ENCODE peak calls at places on chromosomes 1 and 21, in seven cellular contexts. One of them, this sample, is unnamed.

GRCh38 chr1:60732977-60733401 is 349.4 kb upstream of the NFIA start:
- DNase-seq in HepG2: peak
- DNase-seq in ovary: no peak
- DNase-seq in A549: no peak
- DNase-seq in K562: no peak
- DNase-seq in H1: no peak
- DNase-seq in transverse colon: no peak
- DNase-seq in this sample: no peak

GRCh38 chr21:34992736-34993135 is 56.4 kb downstream of the RUNX1 start:
- DNase-seq in HepG2: no peak
- DNase-seq in ovary: no peak
- DNase-seq in A549: no peak
- DNase-seq in K562: no peak
- DNase-seq in H1: no peak
- DNase-seq in transverse colon: no peak
- DNase-seq in this sample: peak

GRCh38 chr1:154573168-154573510 is 5.6 kb downstream of the CHRNB2 start:
- DNase-seq in HepG2: no peak
- DNase-seq in ovary: no peak
- DNase-seq in A549: no peak
- DNase-seq in K562: no peak
- DNase-seq in H1: no peak
- DNase-seq in transverse colon: no peak
- DNase-seq in this sample: no peak

GRCh38 chr21:37904879-37905278 is 11.4 kb downstream of the KCNJ6 start:
- DNase-seq in HepG2: no peak
- DNase-seq in ovary: no peak
- DNase-seq in A549: no peak
- DNase-seq in K562: no peak
- DNase-seq in H1: no peak
- DNase-seq in transverse colon: no peak
- DNase-seq in this sample: no peak

GRCh38 chr1:6246497-6247295 is 2.7 kb downstream of the HES3 start:
- DNase-seq in HepG2: peak
- DNase-seq in ovary: peak
- DNase-seq in A549: peak
- DNase-seq in K562: peak
- DNase-seq in H1: no peak
- DNase-seq in transverse colon: peak
- DNase-seq in this sample: peak

GRCh38 chr1:66455446-66455845 is 78.5 kb upstream of the SGIP1 start:
- DNase-seq in HepG2: no peak
- DNase-seq in ovary: no peak
- DNase-seq in A549: no peak
- DNase-seq in K562: no peak
- DNase-seq in H1: no peak
- DNase-seq in transverse colon: no peak
- DNase-seq in this sample: no peak

GRCh38 chr1:108829498-108829916 is 27.4 kb downstream of the AKNAD1 start:
- DNase-seq in HepG2: peak
- DNase-seq in ovary: no peak
- DNase-seq in A549: no peak
- DNase-seq in K562: no peak
- DNase-seq in H1: no peak
- DNase-seq in transverse colon: no peak
- DNase-seq in this sample: no peak

GRCh38 chr1:32685498-32685897 is 17.1 kb downstream of the SYNC start:
- DNase-seq in HepG2: no peak
- DNase-seq in ovary: no peak
- DNase-seq in A549: no peak
- DNase-seq in K562: no peak
- DNase-seq in H1: no peak
- DNase-seq in transverse colon: no peak
- DNase-seq in this sample: no peak

GRCh38 chr1:156862602-156863599 is 2.2 kb downstream of the NTRK1 start:
- DNase-seq in HepG2: no peak
- DNase-seq in ovary: no peak
- DNase-seq in A549: no peak
- DNase-seq in K562: peak
- DNase-seq in H1: no peak
- DNase-seq in transverse colon: no peak
- DNase-seq in this sample: no peak

GRCh38 chr1:92277105-92277504 is 21.7 kb downstream of the GLMN start:
- DNase-seq in HepG2: no peak
- DNase-seq in ovary: no peak
- DNase-seq in A549: no peak
- DNase-seq in K562: no peak
- DNase-seq in H1: no peak
- DNase-seq in transverse colon: no peak
- DNase-seq in this sample: no peak

GRCh38 chr1:154272999-154273563 is 652 bp downstream of the HAX1 start:
- DNase-seq in HepG2: no peak
- DNase-seq in ovary: no peak
- DNase-seq in A549: no peak
- DNase-seq in K562: no peak
- DNase-seq in H1: no peak
- DNase-seq in transverse colon: no peak
- DNase-seq in this sample: no peak

GRCh38 chr1:18927654-18928272 is 25.4 kb upstream of the ALDH4A1 start:
- DNase-seq in HepG2: no peak
- DNase-seq in ovary: no peak
- DNase-seq in A549: no peak
- DNase-seq in K562: no peak
- DNase-seq in H1: no peak
- DNase-seq in transverse colon: no peak
- DNase-seq in this sample: no peak

GRCh38 chr1:25081496-25081895 is 150.8 kb downstream of the SYF2 start:
- DNase-seq in HepG2: no peak
- DNase-seq in ovary: no peak
- DNase-seq in A549: no peak
- DNase-seq in K562: no peak
- DNase-seq in H1: no peak
- DNase-seq in transverse colon: no peak
- DNase-seq in this sample: no peak

GRCh38 chr21:45524756-45525152 is 17.5 kb downstream of the SLC19A1 start:
- DNase-seq in HepG2: no peak
- DNase-seq in ovary: peak
- DNase-seq in A549: no peak
- DNase-seq in K562: no peak
- DNase-seq in H1: no peak
- DNase-seq in transverse colon: no peak
- DNase-seq in this sample: no peak

GRCh38 chr1:35287807-35288640 is 19.5 kb downstream of the ZMYM4 start:
- DNase-seq in HepG2: no peak
- DNase-seq in ovary: no peak
- DNase-seq in A549: no peak
- DNase-seq in K562: no peak
- DNase-seq in H1: no peak
- DNase-seq in transverse colon: no peak
- DNase-seq in this sample: no peak

GRCh38 chr1:53687886-53688285 is 51.1 kb downstream of the GLIS1 start:
- DNase-seq in HepG2: no peak
- DNase-seq in ovary: no peak
- DNase-seq in A549: no peak
- DNase-seq in K562: no peak
- DNase-seq in H1: no peak
- DNase-seq in transverse colon: no peak
- DNase-seq in this sample: no peak

GRCh38 chr1:203448521-203449061 is 27.0 kb upstream of the PRELP start:
- DNase-seq in HepG2: no peak
- DNase-seq in ovary: peak
- DNase-seq in A549: no peak
- DNase-seq in K562: no peak
- DNase-seq in H1: no peak
- DNase-seq in transverse colon: no peak
- DNase-seq in this sample: peak

DNA sequence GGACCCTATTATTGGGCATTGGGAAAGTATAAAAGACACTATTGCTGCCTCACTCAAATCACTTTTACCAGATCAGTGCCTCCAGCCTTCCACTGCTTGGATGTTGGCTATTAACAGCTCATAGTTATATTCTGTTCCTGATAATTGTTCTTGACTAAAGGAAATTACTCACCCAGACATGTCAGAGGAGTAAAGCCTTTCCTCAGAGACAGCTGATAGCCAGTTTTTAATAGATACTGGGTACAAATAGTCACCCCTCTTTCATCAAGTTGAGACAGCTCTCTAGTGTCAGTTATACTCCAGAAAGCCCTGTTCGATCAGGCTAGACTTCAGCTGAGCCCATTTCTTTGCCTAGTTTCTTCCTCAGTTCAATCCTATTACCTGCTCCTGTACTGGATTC is 876.1 kb upstream of the B3GALT2 start:
- DNase-seq in HepG2: no peak
- DNase-seq in ovary: no peak
- DNase-seq in A549: no peak
- DNase-seq in K562: no peak
- DNase-seq in H1: no peak
- DNase-seq in transverse colon: no peak
- DNase-seq in this sample: no peak
- H3K27ac ChIP-seq in HepG2: no peak
- H3K27ac ChIP-seq in ovary: no peak
- H3K27ac ChIP-seq in A549: no peak
- H3K27ac ChIP-seq in K562: no peak
- H3K27ac ChIP-seq in H1: no peak
- H3K27ac ChIP-seq in transverse colon: peak
- H3K27ac ChIP-seq in this sample: no peak

GRCh38 chr1:151059342-151060240 is at the start of gene CDC42SE1:
- DNase-seq in HepG2: peak
- DNase-seq in ovary: peak
- DNase-seq in A549: peak
- DNase-seq in K562: peak
- DNase-seq in H1: no peak
- DNase-seq in transverse colon: peak
- DNase-seq in this sample: peak
- TF ChIP-seq EP300 in HepG2: no peak
- TF ChIP-seq EP300 in ovary: no peak
- TF ChIP-seq EP300 in A549: no peak
- TF ChIP-seq EP300 in K562: peak
- TF ChIP-seq EP300 in H1: no peak
- TF ChIP-seq EP300 in transverse colon: no peak
- TF ChIP-seq EP300 in this sample: no peak

GRCh38 chr21:38997051-38997450 is 186.2 kb downstream of the PSMG1 start:
- DNase-seq in HepG2: no peak
- DNase-seq in ovary: no peak
- DNase-seq in A549: no peak
- DNase-seq in K562: no peak
- DNase-seq in H1: no peak
- DNase-seq in transverse colon: no peak
- DNase-seq in this sample: no peak

GRCh38 chr21:39001341-39001740 is 181.9 kb downstream of the PSMG1 start:
- DNase-seq in HepG2: no peak
- DNase-seq in ovary: no peak
- DNase-seq in A549: no peak
- DNase-seq in K562: no peak
- DNase-seq in H1: no peak
- DNase-seq in transverse colon: no peak
- DNase-seq in this sample: no peak

GRCh38 chr21:38999148-38999547 is 184.1 kb downstream of the PSMG1 start:
- DNase-seq in HepG2: no peak
- DNase-seq in ovary: no peak
- DNase-seq in A549: no peak
- DNase-seq in K562: no peak
- DNase-seq in H1: no peak
- DNase-seq in transverse colon: no peak
- DNase-seq in this sample: no peak

GRCh38 chr21:38997756-38998155 is 185.5 kb downstream of the PSMG1 start:
- DNase-seq in HepG2: no peak
- DNase-seq in ovary: no peak
- DNase-seq in A549: no peak
- DNase-seq in K562: no peak
- DNase-seq in H1: no peak
- DNase-seq in transverse colon: no peak
- DNase-seq in this sample: no peak

GRCh38 chr21:39000496-39000895 is 182.8 kb downstream of the PSMG1 start:
- DNase-seq in HepG2: no peak
- DNase-seq in ovary: no peak
- DNase-seq in A549: no peak
- DNase-seq in K562: no peak
- DNase-seq in H1: no peak
- DNase-seq in transverse colon: no peak
- DNase-seq in this sample: no peak
- H3K27ac ChIP-seq in HepG2: no peak
- H3K27ac ChIP-seq in ovary: no peak
- H3K27ac ChIP-seq in A549: no peak
- H3K27ac ChIP-seq in K562: no peak
- H3K27ac ChIP-seq in H1: no peak
- H3K27ac ChIP-seq in transverse colon: no peak
- H3K27ac ChIP-seq in this sample: no peak

GRCh38 chr1:233677690-233678354 is 63.9 kb downstream of the KCNK1 start:
- DNase-seq in HepG2: no peak
- DNase-seq in ovary: no peak
- DNase-seq in A549: no peak
- DNase-seq in K562: no peak
- DNase-seq in H1: no peak
- DNase-seq in transverse colon: no peak
- DNase-seq in this sample: no peak

GRCh38 chr1:233673947-233674431 is 60.1 kb downstream of the KCNK1 start:
- DNase-seq in HepG2: no peak
- DNase-seq in ovary: no peak
- DNase-seq in A549: peak
- DNase-seq in K562: peak
- DNase-seq in H1: no peak
- DNase-seq in transverse colon: no peak
- DNase-seq in this sample: no peak

GRCh38 chr1:233675394-233675793 is 61.5 kb downstream of the KCNK1 start:
- DNase-seq in HepG2: no peak
- DNase-seq in ovary: no peak
- DNase-seq in A549: no peak
- DNase-seq in K562: no peak
- DNase-seq in H1: no peak
- DNase-seq in transverse colon: no peak
- DNase-seq in this sample: no peak

GRCh38 chr1:233673146-233673946 is 59.4 kb downstream of the KCNK1 start:
- DNase-seq in HepG2: no peak
- DNase-seq in ovary: no peak
- DNase-seq in A549: peak
- DNase-seq in K562: no peak
- DNase-seq in H1: no peak
- DNase-seq in transverse colon: no peak
- DNase-seq in this sample: no peak

DNA sequence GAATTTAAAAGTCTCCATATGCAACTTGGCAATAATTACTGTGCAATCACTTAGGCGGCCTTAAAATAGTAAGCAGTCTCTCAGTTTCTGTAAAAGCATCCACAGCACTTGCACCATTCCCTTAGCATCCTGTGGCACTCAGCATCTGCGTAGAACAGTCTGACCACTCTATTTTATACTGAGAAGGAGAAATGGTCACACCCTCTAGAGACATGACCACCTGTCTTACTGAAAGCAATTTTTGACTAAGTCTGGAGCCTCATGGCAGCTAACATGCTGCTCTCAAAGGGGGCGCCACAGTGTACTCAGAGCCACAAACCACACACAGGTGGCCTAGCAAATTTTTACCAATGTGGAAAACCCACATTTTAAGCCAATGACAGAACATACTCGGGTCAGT is 62.0 kb downstream of the KCNK1 start:
- DNase-seq in HepG2: no peak
- DNase-seq in ovary: no peak
- DNase-seq in A549: no peak
- DNase-seq in K562: no peak
- DNase-seq in H1: no peak
- DNase-seq in transverse colon: no peak
- DNase-seq in this sample: no peak
- TF ChIP-seq EP300 in HepG2: no peak
- TF ChIP-seq EP300 in ovary: no peak
- TF ChIP-seq EP300 in A549: no peak
- TF ChIP-seq EP300 in K562: no peak
- TF ChIP-seq EP300 in H1: no peak
- TF ChIP-seq EP300 in transverse colon: no peak
- TF ChIP-seq EP300 in this sample: no peak

This sample was measured in tibial nerve.